ENCODE peak calls at places on chromosomes 13 and 19, in five cellular contexts. One of them, this sample, is unnamed.

GRCh38 chr13:75968103-75968838 is 332.1 kb downstream of the LMO7 start:
- DNase-seq in T1000: no peak
- DNase-seq in neural crest cell: no peak
- DNase-seq in stimulated activated CD4-positive, alpha-beta T cell treated with anti-CD3 and anti-CD28 coated beads, TNF-alpha, amount 100 ng/mL, for 48 hours: no peak
- DNase-seq in NCI-H2171 treated with DMSO at 0.1 percent for 48 hours: no peak
- DNase-seq in this sample: no peak

GRCh38 chr19:6822311-6822670 is 49.8 kb downstream of the VAV1 start:
- DNase-seq in stimulated activated CD4-positive, alpha-beta T cell treated with anti-CD3 and anti-CD28 coated beads, TNF-alpha, amount 100 ng/mL, for 48 hours: no peak
- DNase-seq in neural crest cell: no peak
- DNase-seq in NCI-H2171 treated with DMSO at 0.1 percent for 48 hours: peak
- DNase-seq in T1000: no peak
- DNase-seq in this sample: no peak

GRCh38 chr19:1860133-1860775 is 3.1 kb downstream of the KLF16 start:
- DNase-seq in stimulated activated CD4-positive, alpha-beta T cell treated with anti-CD3 and anti-CD28 coated beads, TNF-alpha, amount 100 ng/mL, for 48 hours: no peak
- DNase-seq in NCI-H2171 treated with DMSO at 0.1 percent for 48 hours: peak
- DNase-seq in neural crest cell: no peak
- DNase-seq in T1000: peak
- DNase-seq in this sample: no peak

GRCh38 chr13:106919638-106920037 is 351.7 kb upstream of the ARGLU1 start:
- DNase-seq in neural crest cell: peak
- DNase-seq in NCI-H2171 treated with DMSO at 0.1 percent for 48 hours: no peak
- DNase-seq in stimulated activated CD4-positive, alpha-beta T cell treated with anti-CD3 and anti-CD28 coated beads, TNF-alpha, amount 100 ng/mL, for 48 hours: no peak
- DNase-seq in T1000: no peak
- DNase-seq in this sample: no peak

GRCh38 chr13:56988543-56988942 is 152.2 kb upstream of the PRR20A start:
- DNase-seq in T1000: no peak
- DNase-seq in stimulated activated CD4-positive, alpha-beta T cell treated with anti-CD3 and anti-CD28 coated beads, TNF-alpha, amount 100 ng/mL, for 48 hours: no peak
- DNase-seq in NCI-H2171 treated with DMSO at 0.1 percent for 48 hours: no peak
- DNase-seq in neural crest cell: no peak
- DNase-seq in this sample: no peak

GRCh38 chr13:30864352-30865130 is 41.5 kb upstream of the MEDAG start:
- DNase-seq in T1000: no peak
- DNase-seq in neural crest cell: no peak
- DNase-seq in NCI-H2171 treated with DMSO at 0.1 percent for 48 hours: no peak
- DNase-seq in stimulated activated CD4-positive, alpha-beta T cell treated with anti-CD3 and anti-CD28 coated beads, TNF-alpha, amount 100 ng/mL, for 48 hours: no peak
- DNase-seq in this sample: no peak

GRCh38 chr19:28128341-28128740 is 1084.6 kb downstream of the UQCRFS1 start:
- DNase-seq in T1000: no peak
- DNase-seq in NCI-H2171 treated with DMSO at 0.1 percent for 48 hours: no peak
- DNase-seq in stimulated activated CD4-positive, alpha-beta T cell treated with anti-CD3 and anti-CD28 coated beads, TNF-alpha, amount 100 ng/mL, for 48 hours: no peak
- DNase-seq in neural crest cell: no peak
- DNase-seq in this sample: no peak

GRCh38 chr19:50427997-50428425 is 4.7 kb upstream of the MYBPC2 start:
- DNase-seq in neural crest cell: no peak
- DNase-seq in NCI-H2171 treated with DMSO at 0.1 percent for 48 hours: peak
- DNase-seq in stimulated activated CD4-positive, alpha-beta T cell treated with anti-CD3 and anti-CD28 coated beads, TNF-alpha, amount 100 ng/mL, for 48 hours: peak
- DNase-seq in T1000: no peak
- DNase-seq in this sample: no peak

GRCh38 chr19:49761249-49761624 is 1.9 kb downstream of the TSKS start:
- DNase-seq in T1000: no peak
- DNase-seq in NCI-H2171 treated with DMSO at 0.1 percent for 48 hours: no peak
- DNase-seq in neural crest cell: no peak
- DNase-seq in stimulated activated CD4-positive, alpha-beta T cell treated with anti-CD3 and anti-CD28 coated beads, TNF-alpha, amount 100 ng/mL, for 48 hours: no peak
- DNase-seq in this sample: no peak

GRCh38 chr19:16777811-16778210 is 51.4 kb upstream of the SIN3B start:
- DNase-seq in neural crest cell: no peak
- DNase-seq in T1000: no peak
- DNase-seq in NCI-H2171 treated with DMSO at 0.1 percent for 48 hours: no peak
- DNase-seq in stimulated activated CD4-positive, alpha-beta T cell treated with anti-CD3 and anti-CD28 coated beads, TNF-alpha, amount 100 ng/mL, for 48 hours: no peak
- DNase-seq in this sample: no peak

GRCh38 chr13:112756967-112757758 is 67.3 kb downstream of the ATP11A start:
- DNase-seq in neural crest cell: peak
- DNase-seq in stimulated activated CD4-positive, alpha-beta T cell treated with anti-CD3 and anti-CD28 coated beads, TNF-alpha, amount 100 ng/mL, for 48 hours: no peak
- DNase-seq in T1000: no peak
- DNase-seq in NCI-H2171 treated with DMSO at 0.1 percent for 48 hours: no peak
- DNase-seq in this sample: no peak

GRCh38 chr19:8697671-8698432 is 743 bp downstream of the ACTL9 start:
- DNase-seq in neural crest cell: peak
- DNase-seq in T1000: no peak
- DNase-seq in stimulated activated CD4-positive, alpha-beta T cell treated with anti-CD3 and anti-CD28 coated beads, TNF-alpha, amount 100 ng/mL, for 48 hours: no peak
- DNase-seq in NCI-H2171 treated with DMSO at 0.1 percent for 48 hours: no peak
- DNase-seq in this sample: no peak

GRCh38 chr13:48642061-48642460 is 11.7 kb upstream of the CYSLTR2 start:
- DNase-seq in neural crest cell: no peak
- DNase-seq in NCI-H2171 treated with DMSO at 0.1 percent for 48 hours: no peak
- DNase-seq in T1000: no peak
- DNase-seq in stimulated activated CD4-positive, alpha-beta T cell treated with anti-CD3 and anti-CD28 coated beads, TNF-alpha, amount 100 ng/mL, for 48 hours: no peak
- DNase-seq in this sample: no peak

GRCh38 chr13:53254495-53254894 is 225.9 kb downstream of the OLFM4 start:
- DNase-seq in NCI-H2171 treated with DMSO at 0.1 percent for 48 hours: no peak
- DNase-seq in stimulated activated CD4-positive, alpha-beta T cell treated with anti-CD3 and anti-CD28 coated beads, TNF-alpha, amount 100 ng/mL, for 48 hours: no peak
- DNase-seq in neural crest cell: peak
- DNase-seq in T1000: no peak
- DNase-seq in this sample: no peak

GRCh38 chr19:4523306-4524110 is 5.2 kb upstream of the PLIN4 start:
- DNase-seq in T1000: no peak
- DNase-seq in neural crest cell: peak
- DNase-seq in NCI-H2171 treated with DMSO at 0.1 percent for 48 hours: no peak
- DNase-seq in stimulated activated CD4-positive, alpha-beta T cell treated with anti-CD3 and anti-CD28 coated beads, TNF-alpha, amount 100 ng/mL, for 48 hours: no peak
- DNase-seq in this sample: peak

GRCh38 chr13:31036717-31037116 is 104.3 kb downstream of the TEX26 start:
- DNase-seq in neural crest cell: no peak
- DNase-seq in NCI-H2171 treated with DMSO at 0.1 percent for 48 hours: no peak
- DNase-seq in stimulated activated CD4-positive, alpha-beta T cell treated with anti-CD3 and anti-CD28 coated beads, TNF-alpha, amount 100 ng/mL, for 48 hours: no peak
- DNase-seq in T1000: no peak
- DNase-seq in this sample: no peak

GRCh38 chr13:23671367-23671766 is 101.2 kb downstream of the TNFRSF19 start:
- DNase-seq in neural crest cell: no peak
- DNase-seq in stimulated activated CD4-positive, alpha-beta T cell treated with anti-CD3 and anti-CD28 coated beads, TNF-alpha, amount 100 ng/mL, for 48 hours: no peak
- DNase-seq in T1000: no peak
- DNase-seq in NCI-H2171 treated with DMSO at 0.1 percent for 48 hours: no peak
- DNase-seq in this sample: no peak

GRCh38 chr13:31031482-31031881 is 99.0 kb downstream of the TEX26 start:
- DNase-seq in neural crest cell: no peak
- DNase-seq in NCI-H2171 treated with DMSO at 0.1 percent for 48 hours: no peak
- DNase-seq in T1000: no peak
- DNase-seq in stimulated activated CD4-positive, alpha-beta T cell treated with anti-CD3 and anti-CD28 coated beads, TNF-alpha, amount 100 ng/mL, for 48 hours: no peak
- DNase-seq in this sample: no peak

GRCh38 chr19:2271516-2272103 is 10.4 kb downstream of the PEAK3 start:
- DNase-seq in neural crest cell: no peak
- DNase-seq in stimulated activated CD4-positive, alpha-beta T cell treated with anti-CD3 and anti-CD28 coated beads, TNF-alpha, amount 100 ng/mL, for 48 hours: no peak
- DNase-seq in NCI-H2171 treated with DMSO at 0.1 percent for 48 hours: no peak
- DNase-seq in T1000: peak
- DNase-seq in this sample: no peak

GRCh38 chr13:98386632-98387031 is 190.3 kb downstream of the STK24 start:
- DNase-seq in neural crest cell: no peak
- DNase-seq in T1000: no peak
- DNase-seq in stimulated activated CD4-positive, alpha-beta T cell treated with anti-CD3 and anti-CD28 coated beads, TNF-alpha, amount 100 ng/mL, for 48 hours: no peak
- DNase-seq in NCI-H2171 treated with DMSO at 0.1 percent for 48 hours: peak
- DNase-seq in this sample: no peak

GRCh38 chr13:79775830-79776229 is 294.9 kb downstream of the NDFIP2 start:
- DNase-seq in T1000: no peak
- DNase-seq in NCI-H2171 treated with DMSO at 0.1 percent for 48 hours: no peak
- DNase-seq in stimulated activated CD4-positive, alpha-beta T cell treated with anti-CD3 and anti-CD28 coated beads, TNF-alpha, amount 100 ng/mL, for 48 hours: no peak
- DNase-seq in neural crest cell: no peak
- DNase-seq in this sample: peak

This sample was measured in GM13977.